ENCODE peak calls at places on chromosome 11, in six cellular contexts. X is H1, L is K562, C is GM23338, E is stomach, B is prostate gland. A is an unnamed sample.

GRCh38 chr11:44623716-44624491 is 58.4 kb downstream of the CD82 start:
- DNase-seq in X (peak), L (no peak), C (no peak), E (peak), B (peak), A (peak)

GRCh38 chr11:115965754-115966504 is 461.7 kb upstream of the CADM1 start:
- DNase-seq in X (no peak), L (no peak), C (no peak), E (no peak), B (no peak), A (no peak)

GRCh38 chr11:10303558-10304363 is 1.1 kb upstream of the ADM start:
- DNase-seq in X (peak), L (no peak), C (peak), E (peak), B (peak), A (peak)

GRCh38 chr11:6353367-6353987 is 33.2 kb upstream of the CAVIN3 start:
- DNase-seq in X (peak), L (peak), C (peak), E (peak), B (peak), A (no peak)

GRCh38 chr11:45544826-45545225 is 120.6 kb downstream of the CHST1 start:
- DNase-seq in X (no peak), L (no peak), C (no peak), E (no peak), B (no peak), A (no peak)

GRCh38 chr11:73178092-73178539 is 36.0 kb upstream of the FCHSD2 start:
- DNase-seq in X (peak), L (peak), C (peak), E (peak), B (peak), A (peak)

GRCh38 chr11:44506375-44507016 is 59.0 kb upstream of the CD82 start:
- DNase-seq in X (no peak), L (no peak), C (no peak), E (no peak), B (no peak), A (no peak)

GRCh38 chr11:95154514-95154913 is 64.9 kb downstream of the ENDOD1 start:
- DNase-seq in X (peak), L (peak), C (peak), E (peak), B (peak), A (no peak)

GRCh38 chr11:102204174-102204573 is 93.9 kb downstream of the YAP1 start:
- DNase-seq in X (no peak), L (no peak), C (no peak), E (no peak), B (no peak), A (no peak)

GRCh38 chr11:2768471-2769408 is 68.9 kb upstream of the KCNQ1OT1 start:
- DNase-seq in X (peak), L (peak), C (no peak), E (peak), B (peak), A (peak)

GRCh38 chr11:111977141-111978027 is 40.2 kb downstream of the DIXDC1 start:
- DNase-seq in X (peak), L (no peak), C (peak), E (peak), B (peak), A (peak)
- TF ChIP-seq POLR2AphosphoS5 in X (no peak), L (no peak), C (peak), E (no peak), B (no peak), A (peak)

GRCh38 chr11:106032861-106033260 is 10.8 kb upstream of the MSANTD4 start:
- DNase-seq in X (no peak), L (no peak), C (no peak), E (no peak), B (no peak), A (no peak)

GRCh38 chr11:106030609-106031008 is 8.6 kb upstream of the MSANTD4 start:
- DNase-seq in X (no peak), L (no peak), C (no peak), E (no peak), B (no peak), A (no peak)

GRCh38 chr11:106031210-106031845 is 9.3 kb upstream of the MSANTD4 start:
- DNase-seq in X (no peak), L (no peak), C (no peak), E (no peak), B (no peak), A (no peak)

DNA sequence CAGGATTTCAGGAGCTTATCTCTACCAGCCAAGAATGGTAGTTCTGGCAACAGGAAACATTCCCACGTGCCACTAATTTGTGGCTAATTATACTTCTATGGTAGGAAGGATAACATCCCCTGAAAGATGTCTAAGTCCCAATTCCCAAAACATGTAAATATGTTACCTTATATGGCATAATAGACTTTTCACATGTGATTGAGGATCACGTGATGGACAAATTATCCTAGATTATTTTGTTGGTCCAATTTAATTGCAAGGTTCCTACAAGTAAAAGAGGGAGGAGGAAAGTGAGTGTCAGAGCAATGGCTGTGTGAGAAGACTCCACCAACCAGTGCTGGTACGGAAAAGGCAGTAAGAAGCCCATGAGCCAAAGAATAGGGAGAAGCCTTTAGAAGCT is 9.9 kb upstream of the MSANTD4 start:
- DNase-seq in X (no peak), L (no peak), C (no peak), E (no peak), B (no peak), A (no peak)
- H3K4me3 ChIP-seq in X (no peak), L (no peak), C (no peak), E (no peak), B (no peak), A (no peak)

GRCh38 chr11:120709808-120710207 is 198.3 kb downstream of the GRIK4 start:
- DNase-seq in X (peak), L (no peak), C (no peak), E (no peak), B (no peak), A (no peak)
- TF ChIP-seq POLR2AphosphoS5 in X (no peak), L (no peak), C (no peak), E (no peak), B (no peak), A (no peak)

GRCh38 chr11:93326681-93327080 is 3.9 kb upstream of the DEUP1 start:
- DNase-seq in X (no peak), L (no peak), C (no peak), E (no peak), B (no peak), A (no peak)

GRCh38 chr11:93330446-93330984 is at the start of gene DEUP1:
- DNase-seq in X (peak), L (peak), C (peak), E (peak), B (peak), A (peak)

DNA sequence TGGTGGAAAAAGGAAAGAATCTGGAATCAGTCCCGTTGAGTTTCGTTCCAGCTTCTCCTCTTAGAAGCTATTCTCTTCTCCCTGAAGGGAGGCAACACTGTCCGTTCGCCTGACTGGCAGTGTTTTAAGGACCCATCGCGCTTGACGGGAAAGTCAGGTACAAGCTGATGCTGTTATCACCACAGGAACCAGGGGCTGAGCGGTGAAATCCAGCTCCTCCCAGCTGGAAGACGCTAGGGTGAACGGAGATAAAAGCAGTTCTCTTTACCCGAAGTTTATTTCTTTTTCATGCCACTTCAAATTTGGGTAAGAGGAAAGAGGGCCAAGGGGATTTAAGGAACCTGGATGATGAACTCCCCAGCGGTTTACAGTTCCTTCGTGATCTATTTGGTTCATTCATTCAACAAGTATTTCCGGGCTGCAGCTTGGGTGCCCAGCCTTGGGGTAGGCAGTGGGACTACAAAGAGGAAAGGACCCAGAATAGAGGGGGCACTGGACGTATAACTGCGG is 551 bp upstream of the DEUP1 start:
- DNase-seq in X (peak), L (peak), C (peak), E (no peak), B (no peak), A (no peak)
- H3K4me3 ChIP-seq in X (peak), L (peak), C (peak), E (peak), B (peak), A (peak)

DNA sequence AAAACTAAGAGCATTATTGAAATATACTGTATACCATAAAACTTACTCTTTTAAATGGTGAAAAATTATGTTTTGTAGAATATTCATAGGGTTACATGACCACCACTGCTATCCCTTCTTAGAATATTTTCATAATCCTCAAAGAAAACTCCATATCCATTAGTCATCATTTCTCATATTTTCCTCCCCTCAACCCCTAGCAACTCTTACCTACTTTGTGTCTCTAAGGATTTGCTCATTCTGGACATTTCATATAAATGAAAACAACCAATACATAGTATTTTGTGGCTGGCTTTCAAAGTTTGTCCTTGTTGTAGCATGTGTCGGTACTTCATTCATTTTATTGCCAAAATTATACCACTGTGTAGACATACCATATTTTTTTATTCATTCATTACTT is 863.8 kb downstream of the KCNA4 start:
- DNase-seq in X (no peak), L (no peak), C (no peak), E (no peak), B (no peak), A (no peak)
- TF ChIP-seq POLR2AphosphoS5 in X (no peak), L (no peak), C (no peak), E (no peak), B (no peak), A (no peak)

GRCh38 chr11:33017478-33017877 is 1.8 kb downstream of the DEPDC7 start:
- DNase-seq in X (no peak), L (no peak), C (peak), E (no peak), B (no peak), A (no peak)
- H3K4me3 ChIP-seq in X (peak), L (no peak), C (peak), E (no peak), B (no peak), A (no peak)

GRCh38 chr11:63917685-63918523 is 940 bp upstream of the RCOR2 start:
- DNase-seq in X (peak), L (peak), C (peak), E (peak), B (peak), A (no peak)
- TF ChIP-seq POLR2AphosphoS5 in X (peak), L (no peak), C (peak), E (no peak), B (peak), A (no peak)

GRCh38 chr11:19442554-19442910 is 201.8 kb upstream of the E2F8 start:
- DNase-seq in X (no peak), L (no peak), C (no peak), E (no peak), B (no peak), A (no peak)

GRCh38 chr11:19444231-19444630 is 203.5 kb upstream of the E2F8 start:
- DNase-seq in X (no peak), L (no peak), C (no peak), E (no peak), B (no peak), A (no peak)

GRCh38 chr11:19437760-19438159 is 197.0 kb upstream of the E2F8 start:
- DNase-seq in X (no peak), L (no peak), C (no peak), E (no peak), B (no peak), A (no peak)

GRCh38 chr11:19441752-19442553 is 201.2 kb upstream of the E2F8 start:
- DNase-seq in X (no peak), L (peak), C (no peak), E (peak), B (no peak), A (no peak)

DNA sequence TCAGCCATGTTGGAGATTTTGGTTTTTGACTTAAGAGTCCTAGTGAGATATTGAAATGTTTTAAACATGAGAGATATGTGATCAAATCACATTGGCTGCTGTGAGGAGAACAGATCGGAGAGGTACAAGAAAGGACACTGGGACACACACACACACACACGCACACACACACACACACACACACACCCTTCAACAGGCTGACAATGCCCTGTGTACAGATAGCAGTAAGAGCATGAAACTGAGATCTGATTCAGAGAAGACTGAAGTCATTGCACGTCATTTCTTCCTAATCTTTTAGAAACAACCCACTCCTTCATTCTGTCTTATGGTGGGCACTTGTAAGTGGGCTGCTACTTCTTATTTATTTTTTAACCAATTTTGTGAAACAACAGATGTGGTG is 200.5 kb upstream of the E2F8 start:
- DNase-seq in X (no peak), L (peak), C (no peak), E (no peak), B (no peak), A (no peak)
- H3K4me3 ChIP-seq in X (no peak), L (no peak), C (no peak), E (no peak), B (no peak), A (no peak)

GRCh38 chr11:62546244-62546936 is at the start of gene AHNAK:
- DNase-seq in X (peak), L (peak), C (peak), E (peak), B (peak), A (peak)
- TF ChIP-seq POLR2AphosphoS5 in X (no peak), L (peak), C (no peak), E (peak), B (peak), A (peak)

GRCh38 chr11:126176853-126177470 is 34.5 kb downstream of the RPUSD4 start:
- DNase-seq in X (no peak), L (no peak), C (no peak), E (no peak), B (no peak), A (peak)

GRCh38 chr11:126172596-126173038 is 38.8 kb downstream of the RPUSD4 start:
- DNase-seq in X (no peak), L (no peak), C (no peak), E (no peak), B (no peak), A (peak)

GRCh38 chr11:126175261-126175885 is 36.1 kb downstream of the RPUSD4 start:
- DNase-seq in X (no peak), L (no peak), C (no peak), E (no peak), B (no peak), A (peak)

GRCh38 chr11:126173257-126173656 is 38.2 kb downstream of the RPUSD4 start:
- DNase-seq in X (no peak), L (no peak), C (no peak), E (no peak), B (no peak), A (peak)

DNA sequence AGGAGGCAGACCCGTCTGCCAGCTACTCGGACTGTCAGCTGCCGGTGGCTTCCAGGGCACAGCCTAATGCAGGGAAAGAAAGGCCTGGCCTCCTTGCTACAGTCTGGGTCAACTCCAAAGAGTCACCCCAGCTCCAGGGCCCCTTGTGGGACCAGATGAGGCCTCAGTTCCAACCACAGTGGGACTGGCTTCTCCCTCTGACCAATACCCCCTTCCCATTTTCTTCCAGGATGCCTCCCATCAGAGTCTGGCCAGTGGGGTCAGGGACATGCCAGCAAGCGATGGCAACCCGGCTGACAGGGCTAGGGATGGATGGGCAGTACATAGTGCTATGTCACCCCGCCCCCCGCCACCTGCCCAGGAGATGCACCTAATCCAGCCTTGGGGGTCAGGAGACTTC is 36.6 kb downstream of the RPUSD4 start:
- DNase-seq in X (no peak), L (no peak), C (no peak), E (no peak), B (no peak), A (peak)
- H3K4me3 ChIP-seq in X (no peak), L (no peak), C (no peak), E (no peak), B (no peak), A (no peak)